ENCODE peak calls at places on chromosomes 6 and 20, in nine cellular contexts. Y is astrocyte of the spinal cord; U is ACHN; L is osteocyte; Z is activated CD4-positive, alpha-beta T cell treated with anti-CD3 and anti-CD28 coated beads for 24 hours; J is C1 segment of cervical spinal cord; A is CD14-positive monocyte; H is M059J; T is NCI-H1092 treated with DMSO at 0.1 percent for 48 hours. O is an unnamed sample.
A peak's percentile ranks its signal among the peaks of the same experiment; 100 is the strongest.

GRCh38 chr20:51510169-51510568 is 32.4 kb downstream of the NFATC2 start:
- DNase-seq in Y (no peak), U (no peak), L (no peak), Z (no peak), J (no peak), A (no peak), H (no peak), T (no peak), O (no peak)

GRCh38 chr6:3848380-3848779 is 793 bp upstream of the FAM50B start:
- DNase-seq in Y (peak; percentile 6), U (no peak), L (no peak), Z (no peak), J (no peak), A (no peak), H (no peak), T (no peak), O (no peak)

GRCh38 chr6:123803862-123804681 is at the start of gene NKAIN2:
- DNase-seq in Y (no peak), U (peak; percentile 5), L (peak; percentile 85), Z (no peak), J (peak; percentile 41), A (no peak), H (no peak), T (peak; percentile 85), O (no peak)

GRCh38 chr6:117352466-117353081 is 73.2 kb downstream of the ROS1 start:
- DNase-seq in Y (peak; percentile 45), U (peak; percentile 25), L (no peak), Z (no peak), J (no peak), A (no peak), H (peak; percentile 46), T (no peak), O (no peak)

GRCh38 chr6:135066397-135066796 is 11.8 kb upstream of the HBS1L start:
- DNase-seq in Y (no peak), U (no peak), L (no peak), Z (no peak), J (no peak), A (no peak), H (no peak), T (no peak), O (no peak)

GRCh38 chr20:15564981-15565380 is 1008.3 kb downstream of the KIF16B start:
- DNase-seq in Y (no peak), U (no peak), L (no peak), Z (no peak), J (no peak), A (no peak), H (no peak), T (no peak), O (no peak)

GRCh38 chr20:49132995-49133451 is 55.1 kb downstream of the STAU1 start:
- DNase-seq in Y (peak; percentile 78), U (peak; percentile 72), L (no peak), Z (peak; percentile 14), J (no peak), A (no peak), H (peak; percentile 85), T (peak; percentile 25), O (no peak)

GRCh38 chr20:25865715-25866656 is 169.3 kb upstream of the ZNF337 start:
- DNase-seq in Y (peak; percentile 66), U (peak; percentile 60), L (no peak), Z (peak; percentile 56), J (peak; percentile 72), A (no peak), H (peak; percentile 82), T (peak; percentile 70), O (no peak)

GRCh38 chr20:51487525-51488279 is 54.8 kb downstream of the NFATC2 start:
- DNase-seq in Y (peak; percentile 90), U (peak; percentile 77), L (no peak), Z (no peak), J (no peak), A (no peak), H (peak; percentile 97), T (no peak), O (no peak)

O was measured in omental fat pad.